ENCODE peak calls at places on chromosomes 2 and 18, in ten cellular contexts. R is right lobe of liver; V is CD4-positive, alpha-beta memory T cell; E is MG63; D is choroid plexus epithelial cell; Q is CD8-positive, alpha-beta memory T cell; G is skeletal muscle cell; Z is PC-3; M is Caco-2; C is CD8-positive, alpha-beta T cell. O is an unnamed sample.

GRCh38 chr2:101063352-101063751 is 61.3 kb downstream of the RPL31 start:
- DNase-seq in R (no peak), V (no peak), E (peak), D (peak), Q (no peak), G (no peak), Z (no peak), M (no peak), C (no peak), O (no peak)

GRCh38 chr18:28757466-28758008 is 580.6 kb upstream of the CDH2 start:
- DNase-seq in R (no peak), V (no peak), E (no peak), D (no peak), Q (no peak), G (no peak), Z (peak), M (no peak), C (no peak), O (no peak)

GRCh38 chr2:128445533-128445900 is 126.8 kb upstream of the HS6ST1 start:
- DNase-seq in R (no peak), V (no peak), E (no peak), D (no peak), Q (no peak), G (no peak), Z (no peak), M (no peak), C (no peak), O (no peak)

GRCh38 chr2:134712334-134712733 is 6.5 kb downstream of the TMEM163 start:
- DNase-seq in R (no peak), V (no peak), E (no peak), D (peak), Q (no peak), G (no peak), Z (peak), M (no peak), C (no peak), O (no peak)

GRCh38 chr2:3299703-3300102 is 77.9 kb downstream of the EIPR1 start:
- DNase-seq in R (peak), V (no peak), E (no peak), D (no peak), Q (no peak), G (no peak), Z (no peak), M (no peak), C (no peak), O (no peak)

GRCh38 chr2:48781366-48781765 is 25.8 kb upstream of the LHCGR start:
- DNase-seq in R (no peak), V (no peak), E (no peak), D (peak), Q (no peak), G (no peak), Z (no peak), M (no peak), C (no peak), O (no peak)

GRCh38 chr18:59052965-59053960 is 86.4 kb upstream of the SEC11C start:
- DNase-seq in R (no peak), V (no peak), E (no peak), D (peak), Q (no peak), G (no peak), Z (peak), M (peak), C (no peak), O (no peak)

GRCh38 chr2:112583497-112584133 is 794 bp upstream of the CHCHD5 start:
- DNase-seq in R (no peak), V (peak), E (no peak), D (peak), Q (no peak), G (no peak), Z (peak), M (peak), C (no peak), O (no peak)

GRCh38 chr2:43958397-43959275 is 37.2 kb downstream of the LRPPRC start:
- DNase-seq in R (no peak), V (no peak), E (no peak), D (peak), Q (no peak), G (no peak), Z (no peak), M (no peak), C (no peak), O (no peak)

GRCh38 chr2:177842243-177842642 is 230.3 kb downstream of the PDE11A start:
- DNase-seq in R (no peak), V (no peak), E (no peak), D (no peak), Q (no peak), G (no peak), Z (no peak), M (no peak), C (no peak), O (no peak)

GRCh38 chr2:231222318-231223000 is 24.0 kb downstream of the ARMC9 start:
- DNase-seq in R (no peak), V (no peak), E (no peak), D (peak), Q (no peak), G (no peak), Z (no peak), M (no peak), C (no peak), O (no peak)

GRCh38 chr2:221567809-221568208 is 4.3 kb downstream of the EPHA4 start:
- DNase-seq in R (no peak), V (no peak), E (no peak), D (no peak), Q (no peak), G (no peak), Z (peak), M (no peak), C (no peak), O (no peak)

GRCh38 chr2:132424526-132425121 is 8.0 kb downstream of the GPR39 start:
- DNase-seq in R (peak), V (no peak), E (peak), D (peak), Q (no peak), G (peak), Z (peak), M (peak), C (no peak), O (peak)

GRCh38 chr18:62409821-62410220 is 84.7 kb downstream of the TNFRSF11A start:
- DNase-seq in R (no peak), V (no peak), E (no peak), D (peak), Q (no peak), G (no peak), Z (no peak), M (no peak), C (no peak), O (no peak)

GRCh38 chr2:218671077-218671653 is 637 bp downstream of the RNF25 start:
- DNase-seq in R (no peak), V (no peak), E (no peak), D (peak), Q (no peak), G (no peak), Z (peak), M (no peak), C (no peak), O (no peak)

GRCh38 chr2:231170058-231170457 is 28.4 kb upstream of the ARMC9 start:
- DNase-seq in R (no peak), V (no peak), E (no peak), D (no peak), Q (no peak), G (no peak), Z (no peak), M (no peak), C (no peak), O (no peak)

GRCh38 chr2:106977707-106978106 is 91.7 kb upstream of the ST6GAL2 start:
- DNase-seq in R (no peak), V (no peak), E (no peak), D (peak), Q (no peak), G (peak), Z (no peak), M (no peak), C (no peak), O (no peak)

GRCh38 chr18:58682429-58683069 is 11.3 kb downstream of the MALT1 start:
- DNase-seq in R (peak), V (no peak), E (peak), D (peak), Q (no peak), G (peak), Z (peak), M (no peak), C (no peak), O (no peak)

GRCh38 chr2:173631123-173631450 is 276.4 kb downstream of the CDCA7 start:
- DNase-seq in R (no peak), V (no peak), E (no peak), D (peak), Q (no peak), G (peak), Z (peak), M (no peak), C (no peak), O (no peak)

GRCh38 chr2:42795871-42796301 is 3.5 kb upstream of the HAAO start:
- DNase-seq in R (no peak), V (no peak), E (no peak), D (peak), Q (no peak), G (no peak), Z (no peak), M (no peak), C (no peak), O (no peak)

GRCh38 chr18:53458944-53459580 is 765.4 kb downstream of the MBD2 start:
- DNase-seq in R (no peak), V (no peak), E (peak), D (peak), Q (no peak), G (no peak), Z (no peak), M (no peak), C (no peak), O (peak)

GRCh38 chr2:230473378-230473777 is 57.4 kb downstream of the SP100 start:
- DNase-seq in R (no peak), V (peak), E (no peak), D (peak), Q (no peak), G (no peak), Z (no peak), M (no peak), C (peak), O (no peak)

GRCh38 chr2:72001937-72002690 is 145.5 kb downstream of the CYP26B1 start:
- DNase-seq in R (no peak), V (no peak), E (no peak), D (no peak), Q (no peak), G (no peak), Z (no peak), M (no peak), C (no peak), O (peak)

GRCh38 chr2:20035961-20036666 is 15.3 kb downstream of the LAPTM4A start:
- DNase-seq in R (no peak), V (no peak), E (no peak), D (no peak), Q (no peak), G (no peak), Z (no peak), M (no peak), C (no peak), O (no peak)

GRCh38 chr18:3061581-3062416 is 48.9 kb upstream of the LPIN2 start:
- DNase-seq in R (no peak), V (peak), E (no peak), D (no peak), Q (peak), G (no peak), Z (no peak), M (no peak), C (peak), O (peak)

GRCh38 chr2:20637147-20637546 is 13.8 kb downstream of the HS1BP3 start:
- DNase-seq in R (peak), V (no peak), E (peak), D (no peak), Q (no peak), G (no peak), Z (no peak), M (no peak), C (no peak), O (no peak)

GRCh38 chr2:37920570-37920969 is 4.5 kb upstream of the RMDN2 start:
- DNase-seq in R (no peak), V (no peak), E (no peak), D (peak), Q (no peak), G (no peak), Z (peak), M (no peak), C (no peak), O (no peak)

GRCh38 chr2:2689313-2689712 is 358.2 kb upstream of the MYT1L start:
- DNase-seq in R (no peak), V (no peak), E (no peak), D (no peak), Q (no peak), G (no peak), Z (no peak), M (no peak), C (no peak), O (no peak)

GRCh38 chr2:220437938-220438337 is 810.5 kb downstream of the SLC4A3 start:
- DNase-seq in R (no peak), V (no peak), E (peak), D (no peak), Q (no peak), G (no peak), Z (peak), M (no peak), C (no peak), O (no peak)

GRCh38 chr2:241317391-241317790 is 1.7 kb downstream of the SEPTIN2 start:
- DNase-seq in R (no peak), V (no peak), E (no peak), D (no peak), Q (no peak), G (no peak), Z (no peak), M (no peak), C (no peak), O (no peak)

GRCh38 chr2:71417300-71418202 is 35.8 kb upstream of the DYSF start:
- DNase-seq in R (no peak), V (peak), E (no peak), D (no peak), Q (no peak), G (no peak), Z (no peak), M (no peak), C (no peak), O (no peak)

GRCh38 chr2:108925735-108926134 is 63.3 kb downstream of the EDAR start:
- DNase-seq in R (no peak), V (no peak), E (no peak), D (no peak), Q (no peak), G (no peak), Z (no peak), M (no peak), C (no peak), O (no peak)

GRCh38 chr18:79560042-79560860 is 119.4 kb upstream of the CTDP1 start:
- DNase-seq in R (peak), V (no peak), E (no peak), D (no peak), Q (no peak), G (no peak), Z (no peak), M (no peak), C (no peak), O (peak)

GRCh38 chr18:75131455-75132000 is 77.4 kb downstream of the PTGR3 start:
- DNase-seq in R (no peak), V (no peak), E (no peak), D (no peak), Q (no peak), G (no peak), Z (no peak), M (no peak), C (no peak), O (peak)
- H3K4me3 ChIP-seq in R (no peak), V (no peak), E (peak), D (no peak), Q (no peak), G (peak), Z (peak), M (no peak), C (no peak), O (no peak)

GRCh38 chr2:46298522-46299351 is 1.5 kb downstream of the EPAS1 start:
- DNase-seq in R (peak), V (peak), E (peak), D (peak), Q (peak), G (no peak), Z (peak), M (peak), C (peak), O (peak)

GRCh38 chr2:46298272-46298521 is 990 bp downstream of the EPAS1 start:
- DNase-seq in R (no peak), V (peak), E (no peak), D (no peak), Q (no peak), G (no peak), Z (no peak), M (no peak), C (no peak), O (no peak)

GRCh38 chr2:46299365-46300263 is 2.4 kb downstream of the EPAS1 start:
- DNase-seq in R (peak), V (no peak), E (peak), D (peak), Q (no peak), G (peak), Z (peak), M (peak), C (no peak), O (peak)

GRCh38 chr2:46302005-46302696 is 4.9 kb downstream of the EPAS1 start:
- DNase-seq in R (no peak), V (no peak), E (no peak), D (no peak), Q (no peak), G (no peak), Z (no peak), M (no peak), C (no peak), O (no peak)

GRCh38 chr2:46300406-46300832 is 3.2 kb downstream of the EPAS1 start:
- DNase-seq in R (no peak), V (no peak), E (no peak), D (no peak), Q (no peak), G (no peak), Z (no peak), M (peak), C (no peak), O (peak)
- H3K4me3 ChIP-seq in R (peak), V (no peak), E (peak), D (peak), Q (no peak), G (no peak), Z (peak), M (peak), C (no peak), O (no peak)

GRCh38 chr18:23066504-23067039 is 68.7 kb upstream of the CABLES1 start:
- DNase-seq in R (no peak), V (no peak), E (no peak), D (no peak), Q (no peak), G (no peak), Z (no peak), M (no peak), C (no peak), O (no peak)
- H3K4me3 ChIP-seq in R (no peak), V (no peak), E (no peak), D (no peak), Q (no peak), G (no peak), Z (no peak), M (no peak), C (no peak), O (no peak)

GRCh38 chr18:32300914-32301313 is 111.1 kb downstream of the MEP1B start:
- DNase-seq in R (no peak), V (no peak), E (no peak), D (no peak), Q (no peak), G (no peak), Z (peak), M (no peak), C (no peak), O (no peak)

GRCh38 chr18:32299489-32299888 is 109.7 kb downstream of the MEP1B start:
- DNase-seq in R (no peak), V (no peak), E (no peak), D (peak), Q (no peak), G (no peak), Z (no peak), M (no peak), C (no peak), O (no peak)

GRCh38 chr18:32297851-32298250 is 108.0 kb downstream of the MEP1B start:
- DNase-seq in R (no peak), V (no peak), E (no peak), D (no peak), Q (no peak), G (no peak), Z (no peak), M (no peak), C (no peak), O (no peak)

GRCh38 chr18:32296851-32297250 is 107.0 kb downstream of the MEP1B start:
- DNase-seq in R (no peak), V (no peak), E (no peak), D (no peak), Q (no peak), G (no peak), Z (no peak), M (no peak), C (no peak), O (no peak)

DNA sequence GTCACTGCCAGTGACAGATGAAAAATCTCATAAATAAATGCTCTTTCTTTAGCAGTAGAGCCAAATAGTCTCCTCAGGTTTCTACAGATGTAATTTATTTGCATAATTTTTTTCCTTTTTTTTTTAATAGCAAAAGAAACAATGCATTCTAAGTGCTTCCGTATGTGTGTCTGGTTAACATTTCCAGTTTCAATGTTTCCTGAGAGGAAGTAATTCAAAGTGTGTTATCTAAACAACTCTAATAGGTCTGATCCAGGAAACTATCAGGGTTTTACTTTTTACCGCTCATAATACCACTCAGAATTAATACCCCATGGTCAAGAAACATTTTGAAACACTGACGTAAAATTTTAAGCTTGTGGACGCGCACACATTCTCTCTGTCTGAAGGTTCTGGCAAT is 108.5 kb downstream of the MEP1B start:
- DNase-seq in R (no peak), V (no peak), E (no peak), D (no peak), Q (no peak), G (no peak), Z (no peak), M (no peak), C (no peak), O (no peak)
- H3K4me3 ChIP-seq in R (no peak), V (no peak), E (no peak), D (no peak), Q (no peak), G (no peak), Z (no peak), M (no peak), C (no peak), O (no peak)

GRCh38 chr2:176158306-176158643 is 1.2 kb downstream of the HOXD3 start:
- DNase-seq in R (no peak), V (no peak), E (no peak), D (no peak), Q (no peak), G (no peak), Z (no peak), M (no peak), C (no peak), O (peak)
- H3K4me3 ChIP-seq in R (no peak), V (no peak), E (no peak), D (no peak), Q (no peak), G (peak), Z (no peak), M (no peak), C (no peak), O (peak)

DNA sequence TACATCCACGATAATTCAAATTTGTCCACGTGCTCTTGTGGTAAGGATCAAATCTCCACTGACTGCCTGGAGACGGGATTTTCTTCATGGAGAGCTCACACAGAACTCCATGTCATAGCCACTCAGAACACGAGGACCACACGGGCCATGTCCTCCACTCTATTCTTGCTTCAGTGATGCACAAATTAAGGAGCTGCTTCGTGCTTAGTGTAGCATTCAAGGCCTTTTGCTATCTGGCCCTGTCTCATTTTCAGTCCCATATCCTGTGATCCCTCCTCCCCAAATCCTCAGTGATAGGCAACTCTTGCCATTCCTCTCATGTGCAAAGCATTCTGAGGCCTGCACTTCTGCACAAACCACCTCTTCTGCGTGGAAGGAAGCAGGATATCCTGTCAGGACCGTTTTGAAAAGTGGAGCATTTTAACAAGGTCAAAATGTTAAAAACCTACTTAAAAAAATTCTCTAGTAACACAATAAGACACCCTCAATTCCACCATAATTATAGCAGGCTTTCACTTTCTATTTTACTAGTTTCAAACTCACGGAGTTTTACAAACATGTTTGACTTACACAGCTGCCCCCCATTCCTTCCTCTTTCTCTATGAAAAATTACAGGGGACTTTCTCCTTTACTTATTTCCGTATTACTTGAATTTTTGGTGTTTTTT is 35.2 kb downstream of the ST3GAL5 start:
- DNase-seq in R (no peak), V (peak), E (no peak), D (no peak), Q (peak), G (no peak), Z (no peak), M (no peak), C (peak), O (no peak)
- H3K4me3 ChIP-seq in R (no peak), V (peak), E (no peak), D (no peak), Q (peak), G (no peak), Z (no peak), M (no peak), C (peak), O (no peak)

DNA sequence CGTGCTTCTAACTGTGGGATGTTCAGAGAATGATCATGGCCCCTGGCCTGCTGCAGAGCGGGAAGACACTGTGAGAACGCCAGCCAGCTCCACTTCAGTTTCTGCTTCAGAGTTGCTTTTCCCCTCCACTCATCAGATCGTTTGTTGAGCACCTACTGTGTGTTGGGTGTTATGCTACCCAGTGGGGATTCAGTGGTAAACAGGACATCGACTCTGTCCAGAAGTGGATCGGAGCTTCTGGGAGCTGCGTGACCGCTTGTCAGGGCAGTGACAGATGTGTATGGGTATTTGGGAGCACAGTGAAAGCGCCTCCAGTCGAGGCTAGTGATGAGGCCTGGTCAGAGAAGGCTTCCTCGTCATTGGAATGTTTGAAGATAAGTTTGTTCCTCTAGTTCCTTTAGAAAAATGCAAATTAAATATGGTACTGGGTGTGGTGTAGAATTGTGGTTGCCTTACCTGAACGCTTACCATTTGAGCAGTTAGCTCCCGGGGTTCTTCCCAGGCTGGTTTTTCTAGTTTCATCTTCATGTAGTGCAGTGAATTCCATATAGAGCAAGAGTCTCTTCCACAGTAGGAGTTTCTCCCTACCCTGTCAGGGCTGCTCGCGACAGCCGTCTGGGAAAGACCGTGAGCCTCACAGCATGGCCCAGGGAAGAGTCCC is 2.8 kb downstream of the RAB12 start:
- DNase-seq in R (no peak), V (no peak), E (no peak), D (no peak), Q (no peak), G (no peak), Z (peak), M (no peak), C (no peak), O (no peak)
- H3K4me3 ChIP-seq in R (no peak), V (no peak), E (no peak), D (no peak), Q (no peak), G (no peak), Z (peak), M (no peak), C (no peak), O (no peak)